ENCODE peak calls at places on chromosomes 16 and 17, in ten cellular contexts. D is substantia nigra; A is mesothelial cell of epicardium; V is mucosa of descending colon; F is stimulated activated CD4-positive, alpha-beta T cell treated with anti-CD3 and anti-CD28 coated beads, TNF-alpha, amount 100 ng/mL, for 4 hours; M is neural crest cell; O is HFFc6; Y is EL; J is T1000; U is T-helper 17 cell. L is an unnamed sample.

GRCh38 chr17:78174870-78175642 is 6.7 kb downstream of the SYNGR2 start:
- DNase-seq in V (peak), F (no peak), D (no peak), U (no peak), Y (no peak), A (no peak), O (no peak), M (no peak), J (no peak), L (peak)

GRCh38 chr17:47719411-47720152 is 13.5 kb upstream of the TBX21 start:
- DNase-seq in F (no peak), J (peak), D (no peak), A (no peak), U (no peak), O (peak), V (no peak), M (no peak), Y (peak), L (no peak)

GRCh38 chr16:4136229-4136813 is 20.1 kb upstream of the ADCY9 start:
- DNase-seq in O (no peak), F (no peak), V (peak), M (no peak), J (no peak), Y (no peak), A (no peak), D (no peak), U (no peak), L (no peak)

GRCh38 chr17:77036136-77036840 is 104.5 kb upstream of the SEC14L1 start:
- DNase-seq in M (no peak), Y (no peak), D (no peak), J (no peak), O (no peak), F (no peak), A (no peak), V (no peak), U (no peak), L (peak)

GRCh38 chr17:70608957-70609356 is 439.6 kb downstream of the KCNJ2 start:
- DNase-seq in J (no peak), A (no peak), V (no peak), M (no peak), D (no peak), U (no peak), F (no peak), O (no peak), Y (no peak), L (no peak)

GRCh38 chr17:80667462-80668277 is 123.0 kb downstream of the RPTOR start:
- DNase-seq in U (no peak), A (no peak), Y (no peak), O (no peak), J (no peak), D (no peak), V (no peak), F (no peak), M (no peak), L (no peak)

GRCh38 chr17:20202141-20202574 is 193.0 kb downstream of the SPECC1 start:
- DNase-seq in F (no peak), U (no peak), M (no peak), D (no peak), J (no peak), A (no peak), O (no peak), V (peak), Y (no peak), L (no peak)

GRCh38 chr17:20997711-20998570 is 44.9 kb downstream of the USP22 start:
- DNase-seq in M (no peak), J (no peak), U (no peak), V (no peak), A (no peak), O (no peak), Y (peak), D (no peak), F (no peak), L (no peak)

GRCh38 chr16:73210686-73211085 is 162.8 kb upstream of the ZFHX3 start:
- DNase-seq in D (no peak), V (no peak), M (no peak), A (no peak), J (no peak), U (no peak), Y (no peak), F (no peak), O (no peak), L (no peak)

GRCh38 chr17:68539536-68540469 is 27.6 kb downstream of the PRKAR1A start:
- DNase-seq in O (peak), F (no peak), D (no peak), V (peak), M (no peak), A (no peak), Y (peak), J (no peak), U (no peak), L (peak)

GRCh38 chr16:67847064-67847861 is at the start of gene CENPT:
- DNase-seq in A (peak), J (peak), V (peak), O (peak), U (no peak), Y (peak), F (no peak), D (no peak), M (no peak), L (peak)

GRCh38 chr16:85002099-85002541 is 9.2 kb downstream of the ZDHHC7 start:
- DNase-seq in M (no peak), O (no peak), F (no peak), D (no peak), A (no peak), U (no peak), J (no peak), Y (no peak), V (no peak), L (no peak)

GRCh38 chr16:59964232-59964924 is 1230.3 kb upstream of the GOT2 start:
- DNase-seq in M (no peak), F (no peak), U (no peak), A (no peak), J (no peak), V (no peak), Y (peak), O (no peak), D (no peak), L (no peak)